ENCODE peak calls at places on chromosomes 11 and 22, in four cellular contexts. One of them, this sample, is unnamed.

GRCh38 chr11:44949160-44950035 is 1.3 kb downstream of the TP53I11 start:
- DNase-seq in A549: peak
- DNase-seq in HepG2: no peak
- DNase-seq in GM12878: no peak
- DNase-seq in this sample: peak

GRCh38 chr11:43866520-43866919 is 14.1 kb upstream of the ALKBH3 start:
- DNase-seq in A549: no peak
- DNase-seq in HepG2: no peak
- DNase-seq in GM12878: no peak
- DNase-seq in this sample: no peak

GRCh38 chr22:41240377-41241132 is at the start of gene CHADL:
- DNase-seq in A549: no peak
- DNase-seq in HepG2: peak
- DNase-seq in GM12878: no peak
- DNase-seq in this sample: no peak

GRCh38 chr22:19709063-19709769 is 5.1 kb upstream of the SEPTIN5 start:
- DNase-seq in A549: no peak
- DNase-seq in HepG2: no peak
- DNase-seq in GM12878: no peak
- DNase-seq in this sample: no peak

GRCh38 chr22:42794551-42795510 is 62.2 kb downstream of the ARFGAP3 start:
- DNase-seq in A549: no peak
- DNase-seq in HepG2: peak
- DNase-seq in GM12878: no peak
- DNase-seq in this sample: no peak

GRCh38 chr22:20751185-20751851 is 22.6 kb upstream of the SERPIND1 start:
- DNase-seq in A549: no peak
- DNase-seq in HepG2: no peak
- DNase-seq in GM12878: no peak
- DNase-seq in this sample: no peak

GRCh38 chr11:62552931-62553838 is 6.6 kb upstream of the AHNAK start:
- DNase-seq in A549: peak
- DNase-seq in HepG2: no peak
- DNase-seq in GM12878: no peak
- DNase-seq in this sample: peak

GRCh38 chr11:62064221-62064620 is 59.6 kb upstream of the INCENP start:
- DNase-seq in A549: no peak
- DNase-seq in HepG2: no peak
- DNase-seq in GM12878: no peak
- DNase-seq in this sample: no peak

GRCh38 chr11:108916290-108916689 is 251.4 kb downstream of the DDX10 start:
- DNase-seq in A549: no peak
- DNase-seq in HepG2: no peak
- DNase-seq in GM12878: no peak
- DNase-seq in this sample: no peak

GRCh38 chr11:114668109-114668508 is 10.2 kb upstream of the NXPE2 start:
- DNase-seq in A549: no peak
- DNase-seq in HepG2: no peak
- DNase-seq in GM12878: no peak
- DNase-seq in this sample: no peak

GRCh38 chr22:42033263-42034181 is 34.9 kb downstream of the WBP2NL start:
- DNase-seq in A549: no peak
- DNase-seq in HepG2: peak
- DNase-seq in GM12878: no peak
- DNase-seq in this sample: no peak

GRCh38 chr11:33257160-33257896 is at the start of gene HIPK3:
- DNase-seq in A549: peak
- DNase-seq in HepG2: peak
- DNase-seq in GM12878: no peak
- DNase-seq in this sample: peak

GRCh38 chr11:57647368-57647767 is 2.3 kb downstream of the YPEL4 start:
- DNase-seq in A549: no peak
- DNase-seq in HepG2: no peak
- DNase-seq in GM12878: no peak
- DNase-seq in this sample: no peak

GRCh38 chr11:28649922-28650321 is 541.7 kb downstream of the METTL15 start:
- DNase-seq in A549: no peak
- DNase-seq in HepG2: no peak
- DNase-seq in GM12878: no peak
- DNase-seq in this sample: no peak

GRCh38 chr11:16095756-16096155 is 260.6 kb downstream of the SOX6 start:
- DNase-seq in A549: no peak
- DNase-seq in HepG2: no peak
- DNase-seq in GM12878: no peak
- DNase-seq in this sample: no peak

GRCh38 chr11:64759722-64760719 is at the start of gene PYGM:
- DNase-seq in A549: no peak
- DNase-seq in HepG2: no peak
- DNase-seq in GM12878: no peak
- DNase-seq in this sample: peak

DNA sequence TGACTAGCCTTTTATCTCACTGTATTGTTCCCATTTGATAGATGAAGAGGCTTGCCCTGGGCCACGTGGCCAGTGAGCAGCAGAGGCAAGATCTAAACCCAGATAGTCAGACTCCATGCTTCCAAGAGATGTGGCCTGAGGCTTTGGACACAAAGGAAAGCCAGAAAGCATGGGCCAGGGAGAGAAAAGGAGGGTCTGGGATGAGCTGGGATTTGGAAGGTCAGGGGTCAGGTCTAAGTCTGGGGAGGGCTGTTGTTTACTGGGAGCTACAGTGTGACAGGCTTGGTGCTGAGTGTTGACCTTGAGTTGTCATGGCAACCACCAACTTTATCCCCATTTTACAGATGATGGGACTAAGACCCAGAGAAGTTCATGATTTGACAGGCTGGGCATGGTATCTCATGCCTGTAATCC is 2.1 kb downstream of the SLC35E4 start:
- DNase-seq in A549: no peak
- DNase-seq in HepG2: no peak
- DNase-seq in GM12878: no peak
- DNase-seq in this sample: no peak
- TF ChIP-seq CHD4 in A549: no peak
- TF ChIP-seq CHD4 in HepG2: no peak
- TF ChIP-seq CHD4 in GM12878: no peak
- TF ChIP-seq CHD4 in this sample: no peak

GRCh38 chr11:19225599-19225998 is 15.1 kb downstream of the E2F8 start:
- DNase-seq in A549: no peak
- DNase-seq in HepG2: no peak
- DNase-seq in GM12878: no peak
- DNase-seq in this sample: no peak

GRCh38 chr11:19229671-19230070 is 11.1 kb downstream of the E2F8 start:
- DNase-seq in A549: no peak
- DNase-seq in HepG2: no peak
- DNase-seq in GM12878: no peak
- DNase-seq in this sample: no peak

GRCh38 chr11:19225123-19225522 is 15.6 kb downstream of the E2F8 start:
- DNase-seq in A549: no peak
- DNase-seq in HepG2: no peak
- DNase-seq in GM12878: no peak
- DNase-seq in this sample: no peak

GRCh38 chr11:19226378-19227195 is 14.2 kb downstream of the E2F8 start:
- DNase-seq in A549: no peak
- DNase-seq in HepG2: no peak
- DNase-seq in GM12878: no peak
- DNase-seq in this sample: no peak

DNA sequence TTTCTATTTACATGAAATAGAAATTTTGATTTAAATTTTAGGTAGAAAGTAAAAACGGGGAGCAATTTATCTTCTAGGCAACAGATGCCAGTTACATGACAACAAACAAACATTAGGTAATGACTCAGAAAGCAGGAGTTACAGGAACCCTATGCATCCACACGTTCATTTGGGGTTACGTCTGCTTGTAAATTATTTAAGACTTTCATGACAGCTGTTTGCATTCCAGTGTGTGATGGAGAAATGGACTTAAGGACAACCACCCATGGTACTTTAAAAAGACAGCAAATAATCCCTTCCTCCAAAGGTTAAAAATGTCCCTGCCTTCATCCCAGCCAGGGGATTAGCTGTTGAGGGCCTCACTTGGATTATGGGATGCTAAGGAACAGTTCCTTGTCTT is 11.8 kb downstream of the E2F8 start:
- DNase-seq in A549: no peak
- DNase-seq in HepG2: no peak
- DNase-seq in GM12878: no peak
- DNase-seq in this sample: no peak
- TF ChIP-seq CHD4 in A549: no peak
- TF ChIP-seq CHD4 in HepG2: no peak
- TF ChIP-seq CHD4 in GM12878: no peak
- TF ChIP-seq CHD4 in this sample: no peak

GRCh38 chr11:69383946-69384547 is 90.1 kb downstream of the MYEOV start:
- DNase-seq in A549: no peak
- DNase-seq in HepG2: no peak
- DNase-seq in GM12878: no peak
- DNase-seq in this sample: no peak

GRCh38 chr11:69384548-69385465 is 90.9 kb downstream of the MYEOV start:
- DNase-seq in A549: no peak
- DNase-seq in HepG2: no peak
- DNase-seq in GM12878: no peak
- DNase-seq in this sample: no peak

GRCh38 chr11:69385832-69386415 is 92.0 kb downstream of the MYEOV start:
- DNase-seq in A549: no peak
- DNase-seq in HepG2: no peak
- DNase-seq in GM12878: no peak
- DNase-seq in this sample: no peak

GRCh38 chr11:69386594-69387408 is 92.8 kb downstream of the MYEOV start:
- DNase-seq in A549: no peak
- DNase-seq in HepG2: no peak
- DNase-seq in GM12878: no peak
- DNase-seq in this sample: no peak

DNA sequence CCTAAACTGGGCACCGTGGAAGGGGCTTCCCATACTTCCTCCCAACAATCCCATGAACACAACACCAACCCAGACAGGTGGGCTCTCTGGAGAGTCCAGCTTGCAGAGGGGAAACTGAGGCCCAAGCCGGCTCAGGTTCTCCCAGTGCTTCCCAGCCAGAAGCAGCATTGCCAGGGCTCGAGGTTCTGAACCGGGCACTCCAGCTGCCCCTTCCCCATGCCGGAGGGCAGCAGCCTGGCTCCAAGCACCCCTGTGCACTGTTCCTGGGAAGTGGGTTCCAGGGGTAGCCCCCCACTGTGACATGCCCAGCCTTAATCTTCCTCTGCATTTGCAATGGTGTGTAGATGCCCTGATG is 91.5 kb downstream of the MYEOV start:
- DNase-seq in A549: no peak
- DNase-seq in HepG2: no peak
- DNase-seq in GM12878: no peak
- DNase-seq in this sample: no peak
- TF ChIP-seq CHD4 in A549: no peak
- TF ChIP-seq CHD4 in HepG2: no peak
- TF ChIP-seq CHD4 in GM12878: no peak
- TF ChIP-seq CHD4 in this sample: no peak

GRCh38 chr22:44422742-44423370 is 75.2 kb downstream of the RTL6 start:
- DNase-seq in A549: no peak
- DNase-seq in HepG2: no peak
- DNase-seq in GM12878: no peak
- DNase-seq in this sample: no peak

GRCh38 chr22:44424131-44424711 is 73.8 kb downstream of the RTL6 start:
- DNase-seq in A549: no peak
- DNase-seq in HepG2: no peak
- DNase-seq in GM12878: no peak
- DNase-seq in this sample: no peak

GRCh38 chr22:44423556-44423955 is 74.5 kb downstream of the RTL6 start:
- DNase-seq in A549: no peak
- DNase-seq in HepG2: no peak
- DNase-seq in GM12878: no peak
- DNase-seq in this sample: no peak

GRCh38 chr22:44425356-44425755 is 72.7 kb downstream of the RTL6 start:
- DNase-seq in A549: no peak
- DNase-seq in HepG2: no peak
- DNase-seq in GM12878: no peak
- DNase-seq in this sample: no peak

DNA sequence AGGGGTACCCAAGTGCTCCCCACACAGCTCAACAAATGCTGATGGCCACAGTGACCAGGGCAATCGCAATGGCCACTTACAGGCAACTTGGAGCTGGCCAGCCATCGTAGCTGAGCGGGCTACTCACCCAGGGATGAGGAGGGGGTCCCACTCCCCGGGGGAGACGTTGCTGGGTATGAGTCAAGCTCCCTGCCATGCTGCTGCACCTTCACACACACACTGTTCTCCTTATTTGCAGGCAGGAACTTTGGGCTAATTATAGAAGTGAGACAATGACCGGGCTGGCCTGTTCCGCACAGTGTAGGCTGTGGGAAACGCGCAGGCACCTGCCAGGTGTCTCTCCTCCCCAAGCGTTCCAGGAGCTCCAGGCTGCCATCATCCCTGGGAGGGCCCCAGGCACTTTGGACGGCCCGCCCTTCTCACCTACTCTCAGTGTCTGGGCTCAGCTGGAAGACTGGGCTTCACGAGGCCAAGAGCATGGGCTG is 73.1 kb downstream of the RTL6 start:
- DNase-seq in A549: no peak
- DNase-seq in HepG2: no peak
- DNase-seq in GM12878: no peak
- DNase-seq in this sample: no peak
- TF ChIP-seq CHD4 in A549: no peak
- TF ChIP-seq CHD4 in HepG2: no peak
- TF ChIP-seq CHD4 in GM12878: no peak
- TF ChIP-seq CHD4 in this sample: no peak

GRCh38 chr11:117187007-117187406 is 8.5 kb downstream of the SIDT2 start:
- DNase-seq in A549: no peak
- DNase-seq in HepG2: no peak
- DNase-seq in GM12878: no peak
- DNase-seq in this sample: no peak
- TF ChIP-seq CHD4 in A549: no peak
- TF ChIP-seq CHD4 in HepG2: no peak
- TF ChIP-seq CHD4 in GM12878: no peak
- TF ChIP-seq CHD4 in this sample: no peak

DNA sequence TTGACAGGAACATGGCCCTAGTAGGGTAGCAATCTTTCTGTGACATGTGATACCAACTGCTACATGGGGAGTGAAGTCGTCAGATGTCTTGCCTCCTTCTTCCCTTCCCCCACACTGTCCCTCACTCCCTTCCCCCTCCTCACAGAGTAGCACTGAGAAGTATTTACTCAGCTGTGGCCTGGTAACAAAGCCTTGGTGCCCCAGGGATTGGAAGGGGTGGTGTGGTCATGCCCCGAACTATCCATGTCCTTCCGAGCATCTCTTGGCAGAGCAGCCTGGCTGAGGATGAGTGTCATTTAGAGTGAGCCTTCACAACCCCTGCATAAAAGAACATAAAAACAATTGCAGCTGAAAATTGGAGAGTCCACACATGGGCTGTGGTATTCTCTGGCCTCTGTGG is 46.1 kb downstream of the ARFGAP2 start:
- DNase-seq in A549: no peak
- DNase-seq in HepG2: no peak
- DNase-seq in GM12878: no peak
- DNase-seq in this sample: no peak
- TF ChIP-seq CHD4 in A549: no peak
- TF ChIP-seq CHD4 in HepG2: no peak
- TF ChIP-seq CHD4 in GM12878: no peak
- TF ChIP-seq CHD4 in this sample: no peak

DNA sequence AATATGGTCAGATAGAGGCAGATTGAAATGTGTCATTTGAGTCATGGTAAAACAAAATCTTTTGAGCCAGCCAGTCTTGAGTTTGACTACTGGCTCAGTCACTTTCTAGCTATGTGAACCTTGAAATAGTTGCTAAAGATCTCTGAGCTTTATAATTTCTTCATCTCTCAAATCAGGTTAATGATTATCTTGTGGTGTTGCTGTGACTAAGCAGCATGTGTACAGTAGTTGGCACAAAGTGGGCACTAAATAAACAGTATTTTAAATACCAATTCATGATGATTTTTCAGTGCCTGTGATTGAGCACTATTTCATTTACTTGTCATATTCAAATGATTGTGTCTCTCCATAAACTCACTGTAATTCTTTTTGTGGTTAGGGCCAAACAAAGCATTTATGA is 70.8 kb downstream of the RAB38 start:
- DNase-seq in A549: peak
- DNase-seq in HepG2: no peak
- DNase-seq in GM12878: no peak
- DNase-seq in this sample: no peak
- TF ChIP-seq CHD4 in A549: no peak
- TF ChIP-seq CHD4 in HepG2: no peak
- TF ChIP-seq CHD4 in GM12878: no peak
- TF ChIP-seq CHD4 in this sample: no peak

This sample was measured in K562.